ENCODE peak calls at places on chromosome 22, in four cellular contexts. E is mesenchymal stem cell, I is IMR-90, B is H9. T is an unnamed sample.

GRCh38 chr22:20420157-20420842 is 17.3 kb downstream of the SCARF2 start:
- DNase-seq in I (no peak), E (no peak), B (no peak), T (no peak)

GRCh38 chr22:48738204-48738980 is 1089.3 kb downstream of the BRD1 start:
- DNase-seq in E (no peak), I (no peak), B (no peak), T (no peak)

GRCh38 chr22:42933783-42934144 is 76.7 kb upstream of the ARFGAP3 start:
- DNase-seq in I (peak), E (peak), B (no peak), T (no peak)

GRCh38 chr22:46122511-46122971 is 27.8 kb upstream of the PPARA start:
- DNase-seq in E (peak), I (peak), B (peak), T (peak)

GRCh38 chr22:25496396-25497064 is 67.9 kb upstream of the GRK3 start:
- DNase-seq in B (no peak), E (peak), I (peak), T (no peak)

GRCh38 chr22:47335460-47335859 is 573.0 kb downstream of the TBC1D22A start:
- DNase-seq in I (no peak), B (no peak), E (no peak), T (no peak)

GRCh38 chr22:39325392-39325932 is 6.0 kb upstream of the RPL3 start:
- DNase-seq in I (no peak), E (peak), B (no peak), T (no peak)

GRCh38 chr22:46081831-46082210 is 68.5 kb upstream of the PPARA start:
- DNase-seq in E (no peak), I (no peak), B (no peak), T (no peak)

GRCh38 chr22:27372969-27373670 is 428.4 kb downstream of the MN1 start:
- DNase-seq in I (no peak), B (peak), E (peak), T (peak)

GRCh38 chr22:28544431-28544868 is 135.2 kb downstream of the TTC28 start:
- DNase-seq in B (no peak), E (no peak), I (peak), T (peak)

GRCh38 chr22:46881373-46882118 is 119.1 kb downstream of the TBC1D22A start:
- DNase-seq in I (peak), B (no peak), E (peak), T (no peak)

GRCh38 chr22:19169947-19170318 is 8.6 kb downstream of the SLC25A1 start:
- DNase-seq in E (no peak), B (no peak), I (no peak), T (no peak)

GRCh38 chr22:39197578-39197977 is 45.1 kb upstream of the CBX7 start:
- DNase-seq in E (no peak), I (no peak), B (no peak), T (no peak)

GRCh38 chr22:40040927-40041326 is 46.2 kb downstream of the FAM83F start:
- DNase-seq in I (no peak), E (peak), B (no peak), T (no peak)

GRCh38 chr22:38782402-38783094 is 11.4 kb downstream of the DNAL4 start:
- DNase-seq in I (peak), B (no peak), E (no peak), T (peak)

GRCh38 chr22:38443675-38444521 is 11.1 kb downstream of the KCNJ4 start:
- DNase-seq in E (no peak), B (no peak), I (no peak), T (no peak)

GRCh38 chr22:48138427-48138826 is 1376.0 kb downstream of the TBC1D22A start:
- DNase-seq in B (no peak), E (no peak), I (no peak), T (no peak)

GRCh38 chr22:43018615-43019014 is 3.7 kb upstream of the PACSIN2 start:
- DNase-seq in I (no peak), E (no peak), B (no peak), T (no peak)

GRCh38 chr22:28379075-28379806 is 300.4 kb downstream of the TTC28 start:
- DNase-seq in B (no peak), E (peak), I (no peak), T (no peak)

GRCh38 chr22:39808087-39808486 is 85.5 kb downstream of the ENTHD1 start:
- DNase-seq in E (no peak), B (peak), I (peak), T (peak)

GRCh38 chr22:36386351-36386899 is 1.3 kb downstream of the MYH9 start:
- DNase-seq in B (no peak), I (no peak), E (peak), T (no peak)

GRCh38 chr22:36726007-36726380 is 22.4 kb upstream of the CACNG2 start:
- DNase-seq in E (no peak), I (no peak), B (no peak), T (no peak)

GRCh38 chr22:19663821-19664325 is 50.4 kb upstream of the SEPTIN5 start:
- DNase-seq in E (peak), I (peak), B (no peak), T (peak)

GRCh38 chr22:27097933-27098332 is 440.5 kb downstream of the MIAT start:
- DNase-seq in E (no peak), I (no peak), B (no peak), T (peak)

GRCh38 chr22:44313385-44314006 is 745 bp upstream of the SHISAL1 start:
- DNase-seq in I (no peak), E (no peak), B (no peak), T (no peak)
- H3K23ac ChIP-seq in I (no peak), E (no peak), B (no peak), T (no peak)

GRCh38 chr22:30882974-30883533 is 85.5 kb downstream of the MORC2 start:
- DNase-seq in I (no peak), B (no peak), E (no peak), T (no peak)
- H2BK15ac ChIP-seq in I (no peak), B (no peak), E (no peak), T (no peak)

DNA sequence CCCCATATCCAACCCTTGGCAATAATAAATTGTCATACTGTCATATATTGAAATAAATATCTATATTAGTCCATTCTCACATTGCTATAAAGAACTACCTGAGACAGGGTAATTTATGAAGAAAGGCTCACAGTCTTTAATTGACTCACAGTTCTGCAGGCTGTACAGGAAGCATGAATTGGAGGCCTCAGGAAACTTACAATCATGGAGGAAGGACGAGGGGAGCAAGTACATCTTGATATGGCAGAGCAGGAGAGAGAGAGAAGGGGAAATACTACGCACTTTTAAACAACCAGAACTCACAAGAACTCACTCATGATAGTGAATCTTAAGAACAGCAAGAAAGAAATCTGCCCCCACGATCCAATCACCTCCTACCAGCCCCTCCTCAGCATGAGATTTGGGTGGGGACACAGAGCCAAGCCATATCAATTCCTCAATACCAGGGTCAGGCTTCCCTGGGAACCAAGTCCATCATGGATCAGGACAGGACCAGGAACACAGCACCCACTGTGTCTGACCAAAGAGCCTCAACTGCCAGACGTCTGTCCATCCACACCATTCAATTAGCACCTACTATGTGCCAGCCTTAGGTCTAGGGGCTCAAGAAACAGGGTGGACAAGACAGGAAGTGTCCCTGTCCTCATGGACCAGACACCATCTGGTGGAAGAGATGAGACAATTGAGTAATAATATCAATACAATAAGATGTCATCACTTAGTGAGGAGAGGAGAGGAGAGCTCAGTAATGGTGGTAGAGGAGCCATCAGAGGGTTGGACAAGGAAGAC is 56.9 kb upstream of the TOP3B start:
- DNase-seq in E (no peak), I (no peak), B (no peak), T (no peak)
- H3K18ac ChIP-seq in E (no peak), I (no peak), B (no peak), T (no peak)

DNA sequence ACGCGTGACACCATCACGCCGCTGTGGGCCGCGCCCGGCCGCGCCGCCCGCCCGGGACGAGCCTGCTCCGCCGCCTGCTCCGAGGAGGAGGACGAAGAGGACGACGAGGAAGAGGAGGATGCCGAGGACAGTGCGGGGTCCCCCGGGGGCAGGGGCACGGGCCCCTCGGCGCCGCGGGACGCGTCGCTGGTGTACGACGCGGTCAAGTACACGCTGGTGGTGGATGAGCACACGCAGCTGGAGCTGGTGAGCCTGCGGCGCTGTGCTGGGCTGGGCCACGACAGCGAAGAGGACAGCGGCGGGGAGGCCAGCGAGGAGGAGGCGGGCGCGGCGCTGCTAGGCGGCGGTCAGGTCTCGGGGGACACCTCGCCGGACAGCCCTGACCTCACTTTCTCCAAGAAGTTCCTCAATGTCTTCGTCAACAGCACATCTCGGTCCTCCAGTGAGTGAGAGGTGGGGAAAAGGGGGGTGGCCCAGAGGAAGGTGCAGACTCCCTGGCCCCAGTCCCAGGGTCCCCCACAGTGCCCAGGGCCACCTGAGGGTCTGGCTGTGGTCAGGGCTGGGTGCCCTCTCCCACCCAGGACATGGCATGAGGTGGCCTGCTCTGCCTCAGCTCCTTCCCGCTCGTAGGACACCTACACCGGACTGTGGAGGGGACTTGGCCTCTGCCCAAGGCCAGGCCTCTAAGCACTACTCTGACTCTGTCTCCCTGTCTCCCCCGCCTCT is 4.2 kb downstream of the MAPK8IP2 start:
- DNase-seq in B (no peak), E (no peak), I (no peak), T (no peak)
- H3K23ac ChIP-seq in B (no peak), E (no peak), I (no peak), T (no peak)

GRCh38 chr22:35330258-35330861 is 30.7 kb downstream of the TOM1 start:
- DNase-seq in B (no peak), E (peak), I (peak), T (no peak)
- H2BK15ac ChIP-seq in B (no peak), E (peak), I (peak), T (no peak)

GRCh38 chr22:41193829-41194228 is 11.3 kb upstream of the L3MBTL2 start:
- DNase-seq in I (no peak), B (no peak), E (no peak), T (no peak)

GRCh38 chr22:41201146-41201545 is 4.0 kb upstream of the L3MBTL2 start:
- DNase-seq in I (no peak), B (no peak), E (no peak), T (no peak)

GRCh38 chr22:41197046-41197807 is 7.9 kb upstream of the L3MBTL2 start:
- DNase-seq in B (peak), I (peak), E (peak), T (peak)

GRCh38 chr22:41203118-41203517 is 2.0 kb upstream of the L3MBTL2 start:
- DNase-seq in E (no peak), I (no peak), B (no peak), T (no peak)

DNA sequence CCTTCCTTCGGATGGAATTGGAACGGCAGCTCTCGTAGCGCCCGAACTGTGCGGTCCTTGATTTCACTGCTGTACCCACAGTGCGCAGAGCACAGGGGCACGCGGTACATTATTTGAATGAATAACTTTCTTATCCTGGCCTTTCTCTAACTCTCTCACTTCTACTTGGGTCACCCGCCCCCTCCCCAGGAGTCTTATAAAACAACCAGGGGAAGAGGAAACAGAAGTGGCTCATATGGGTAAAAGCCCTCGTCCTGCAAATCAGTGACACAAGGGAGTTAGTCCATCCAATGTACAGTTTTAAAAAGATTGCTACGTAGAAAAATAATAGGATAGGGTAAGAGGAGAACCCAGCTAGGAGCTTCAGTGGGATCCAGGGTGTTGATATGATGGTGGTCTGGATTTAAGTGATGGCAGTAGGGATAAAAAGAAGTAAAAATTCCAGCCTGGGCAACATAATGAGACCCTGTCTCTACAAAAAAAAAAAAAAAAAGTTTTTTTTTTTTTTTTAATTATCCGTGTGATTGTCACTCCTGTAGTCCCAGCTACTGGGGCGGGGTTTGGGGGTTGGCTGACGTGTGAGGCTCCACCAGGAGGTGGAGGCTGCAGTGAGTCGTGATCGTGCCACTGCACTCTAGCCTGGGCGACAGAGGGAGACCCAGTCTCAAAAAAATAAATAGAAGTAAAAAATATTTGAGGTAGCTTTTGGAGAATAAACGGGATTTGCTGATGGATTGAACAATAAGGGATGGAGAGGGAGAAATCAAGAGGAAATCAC is 7.1 kb upstream of the L3MBTL2 start:
- DNase-seq in I (no peak), E (peak), B (no peak), T (peak)
- H3K18ac ChIP-seq in I (no peak), E (no peak), B (no peak), T (no peak)

GRCh38 chr22:22884010-22884887 is 3.4 kb upstream of the IGLL5 start:
- DNase-seq in B (peak), E (peak), I (peak), T (peak)
- H3K23ac ChIP-seq in B (no peak), E (no peak), I (no peak), T (no peak)

T was measured in mesendoderm.